ENCODE peak calls at places on chromosomes 5 and 9, in eight cellular contexts. P is AG04449, Z is adrenal gland, W is upper lobe of right lung, V is IMR-90, G is RWPE1, Y is heart right ventricle, F is BJ. R is an unnamed sample.

GRCh38 chr5:135007305-135007704 is 26.7 kb downstream of the PITX1 start:
- DNase-seq in P (no peak), Z (no peak), W (no peak), V (no peak), G (no peak), Y (no peak), F (no peak), R (no peak)

GRCh38 chr5:1966461-1966860 is 83.7 kb upstream of the IRX4 start:
- DNase-seq in P (no peak), Z (no peak), W (no peak), V (no peak), G (no peak), Y (no peak), F (no peak), R (no peak)

GRCh38 chr9:121997791-121998190 is 95.3 kb downstream of the TTLL11 start:
- DNase-seq in P (no peak), Z (no peak), W (no peak), V (peak; percentile 65), G (no peak), Y (no peak), F (no peak), R (peak; percentile 37)

GRCh38 chr9:33439731-33440130 is 7.7 kb downstream of the AQP3 start:
- DNase-seq in P (no peak), Z (no peak), W (no peak), V (no peak), G (no peak), Y (no peak), F (no peak), R (no peak)

GRCh38 chr5:153517105-153517700 is 26.7 kb downstream of the GRIA1 start:
- DNase-seq in P (no peak), Z (no peak), W (no peak), V (no peak), G (no peak), Y (no peak), F (no peak), R (no peak)

GRCh38 chr5:107598958-107599357 is 71.8 kb downstream of the EFNA5 start:
- DNase-seq in P (no peak), Z (no peak), W (no peak), V (no peak), G (no peak), Y (no peak), F (no peak), R (no peak)

GRCh38 chr5:82347213-82347947 is 69.2 kb upstream of the RPS23 start:
- DNase-seq in P (no peak), Z (peak; percentile 63), W (no peak), V (peak; percentile 90), G (no peak), Y (peak; percentile 23), F (peak; percentile 81), R (peak; percentile 85)

GRCh38 chr5:157167219-157167621 is 1.2 kb upstream of the GARIN3 start:
- DNase-seq in P (peak; percentile 80), Z (no peak), W (no peak), V (peak; percentile 63), G (no peak), Y (no peak), F (no peak), R (peak; percentile 72)

GRCh38 chr5:32585446-32586250 is at the start of gene SUB1:
- DNase-seq in P (peak; percentile 24), Z (peak; percentile 96), W (peak; percentile 97), V (peak; percentile 90), G (peak; percentile 98), Y (peak; percentile 94), F (peak; percentile 47), R (peak; percentile 88)

GRCh38 chr5:56278267-56278826 is 45.2 kb upstream of the ANKRD55 start:
- DNase-seq in P (peak; percentile 98), Z (no peak), W (no peak), V (peak; percentile 98), G (no peak), Y (no peak), F (peak; percentile 96), R (peak; percentile 76)

GRCh38 chr5:76163111-76163628 is 80.0 kb downstream of the SV2C start:
- DNase-seq in P (no peak), Z (no peak), W (no peak), V (no peak), G (no peak), Y (no peak), F (no peak), R (no peak)

DNA sequence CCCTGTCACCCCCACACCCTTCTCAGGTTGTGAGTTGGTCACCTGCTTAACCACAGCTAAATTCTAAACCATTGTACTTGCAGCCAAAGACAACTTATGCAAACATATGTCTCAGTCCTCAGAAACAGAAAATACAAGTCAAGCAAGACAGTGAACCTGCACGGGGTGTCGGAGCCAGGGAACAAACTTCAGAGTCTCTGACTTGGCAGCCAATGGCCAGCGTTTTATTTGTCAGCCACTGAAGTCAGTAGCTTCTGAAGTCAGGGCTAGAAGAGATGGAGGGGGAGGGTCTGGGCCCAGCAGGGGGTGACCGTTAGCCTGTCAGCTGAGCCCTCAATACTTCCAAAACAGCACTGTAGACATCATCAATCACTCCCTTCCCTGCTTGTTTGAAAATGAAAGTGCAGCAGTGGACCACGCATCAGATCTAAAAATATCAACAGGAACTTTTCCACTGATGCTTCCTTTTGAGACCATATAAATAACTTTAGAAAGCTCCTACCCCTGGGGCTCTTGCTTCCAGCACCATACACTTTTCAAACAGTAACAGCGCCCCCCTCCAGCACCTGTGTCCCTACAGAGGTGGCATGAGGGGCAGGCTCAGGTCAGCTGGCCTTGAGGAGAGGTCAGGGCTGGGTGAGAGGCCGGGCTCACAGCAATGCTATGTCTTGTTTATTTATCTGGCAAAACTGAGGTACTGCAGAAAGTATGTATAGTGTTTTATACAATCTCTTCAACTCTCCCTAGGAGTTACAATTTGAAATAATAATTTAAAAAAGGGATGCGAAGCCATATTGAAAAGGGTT is 142.5 kb downstream of the ACER2 start:
- DNase-seq in P (no peak), Z (peak; percentile 9), W (no peak), V (peak; percentile 2), G (no peak), Y (no peak), F (no peak), R (no peak)
- TF ChIP-seq CTCF in P (no peak), Z (no peak), W (no peak), V (no peak), G (no peak), Y (no peak), F (no peak), R (no peak)

GRCh38 chr5:29702875-29703274 is 1490.6 kb upstream of the CDH6 start:
- DNase-seq in P (no peak), Z (no peak), W (no peak), V (no peak), G (no peak), Y (no peak), F (no peak), R (no peak)

GRCh38 chr5:29701600-29701999 is 1491.9 kb upstream of the CDH6 start:
- DNase-seq in P (no peak), Z (no peak), W (no peak), V (no peak), G (no peak), Y (no peak), F (no peak), R (no peak)

GRCh38 chr5:29697786-29698414 is 1495.6 kb upstream of the CDH6 start:
- DNase-seq in P (no peak), Z (no peak), W (no peak), V (no peak), G (peak; percentile 12), Y (no peak), F (no peak), R (no peak)
- TF ChIP-seq CTCF in P (no peak), Z (no peak), W (no peak), V (no peak), G (no peak), Y (no peak), F (no peak), R (no peak)

GRCh38 chr9:69207503-69207902 is 33.4 kb downstream of the TJP2 start:
- DNase-seq in P (no peak), Z (no peak), W (no peak), V (no peak), G (no peak), Y (peak; percentile 23), F (no peak), R (no peak)
- TF ChIP-seq CTCF in P (no peak), Z (no peak), W (no peak), V (no peak), G (no peak), Y (no peak), F (no peak), R (peak; percentile 11)

GRCh38 chr9:69149321-69149807 is 24.7 kb upstream of the TJP2 start:
- DNase-seq in P (peak; percentile 57), Z (no peak), W (no peak), V (peak; percentile 87), G (no peak), Y (no peak), F (no peak), R (peak; percentile 79)
- TF ChIP-seq CTCF in P (peak; percentile 46), Z (no peak), W (peak; percentile 37), V (peak; percentile 60), G (no peak), Y (no peak), F (peak; percentile 58), R (peak; percentile 75)

GRCh38 chr9:136545966-136546696 is at the start of gene NOTCH1:
- DNase-seq in P (peak; percentile 67), Z (peak; percentile 87), W (peak; percentile 98), V (peak; percentile 87), G (peak; percentile 96), Y (peak; percentile 95), F (peak; percentile 49), R (peak; percentile 59)
- TF ChIP-seq CTCF in P (peak; percentile 17), Z (no peak), W (no peak), V (no peak), G (no peak), Y (no peak), F (no peak), R (no peak)

R was measured in brain microvascular endothelial cell.